ENCODE peak calls at places on chromosomes 2 and 18, in six cellular contexts. I, Q, Z, U, D and S are unnamed samples.

GRCh38 chr2:179543361-179543901 is 278.8 kb upstream of the SESTD1 start:
- DNase-seq in Q (no peak), U (no peak), Z (no peak), I (no peak), D (no peak), S (no peak)

GRCh38 chr2:112143150-112143549 is 5.0 kb downstream of the FBLN7 start:
- DNase-seq in Z (no peak), I (no peak), D (no peak), Q (no peak), U (no peak), S (no peak)

GRCh38 chr2:30379481-30379880 is 67.6 kb upstream of the LCLAT1 start:
- DNase-seq in U (no peak), I (no peak), Z (no peak), Q (no peak), D (no peak), S (no peak)

GRCh38 chr18:24022141-24022540 is 7.6 kb downstream of the TTC39C start:
- DNase-seq in D (no peak), U (no peak), I (no peak), Q (no peak), Z (no peak), S (no peak)

GRCh38 chr18:49788327-49788908 is 24.9 kb downstream of the ACAA2 start:
- DNase-seq in D (no peak), U (no peak), Q (no peak), Z (peak), I (no peak), S (no peak)

GRCh38 chr2:16223481-16224177 is 283.3 kb downstream of the MYCN start:
- DNase-seq in Z (no peak), I (no peak), D (no peak), U (no peak), Q (no peak), S (no peak)

GRCh38 chr2:14492920-14493503 is 139.5 kb upstream of the LRATD1 start:
- DNase-seq in Q (no peak), I (no peak), U (no peak), D (no peak), Z (no peak), S (no peak)

GRCh38 chr2:127386246-127386645 is 1.5 kb downstream of the MAP3K2 start:
- DNase-seq in Z (no peak), I (no peak), D (no peak), U (no peak), Q (no peak), S (no peak)

GRCh38 chr2:84741182-84741822 is 139.6 kb downstream of the TRABD2A start:
- DNase-seq in D (peak), I (no peak), U (peak), Z (peak), Q (peak), S (peak)

GRCh38 chr18:5298156-5298852 is 2.8 kb upstream of the ZBTB14 start:
- DNase-seq in I (no peak), U (no peak), Z (no peak), Q (no peak), D (no peak), S (no peak)
- TF ChIP-seq POLR2A in I (no peak), U (no peak), Z (no peak), Q (no peak), D (no peak), S (no peak)

GRCh38 chr2:135876066-135876711 is at the start of gene MCM6:
- DNase-seq in Q (peak), U (peak), Z (peak), D (peak), I (peak), S (peak)
- TF ChIP-seq POLR2A in Q (peak), U (peak), Z (peak), D (no peak), I (no peak), S (peak)

GRCh38 chr2:47310801-47311560 is 92.0 kb upstream of the MSH2 start:
- DNase-seq in Z (peak), D (no peak), U (no peak), Q (no peak), I (no peak), S (no peak)
- TF ChIP-seq POLR2A in Z (no peak), D (no peak), U (no peak), Q (no peak), I (no peak), S (no peak)

GRCh38 chr2:27587025-27587424 is 4.2 kb downstream of the ZNF512 start:
- DNase-seq in Z (no peak), U (no peak), D (no peak), I (no peak), Q (no peak), S (no peak)

GRCh38 chr2:27593240-27593639 is 10.4 kb downstream of the ZNF512 start:
- DNase-seq in Q (no peak), Z (no peak), D (no peak), U (no peak), I (no peak), S (no peak)

GRCh38 chr2:27588308-27588707 is 5.5 kb downstream of the ZNF512 start:
- DNase-seq in Q (no peak), I (no peak), D (no peak), Z (no peak), U (no peak), S (no peak)

GRCh38 chr2:27596627-27597026 is 13.8 kb downstream of the ZNF512 start:
- DNase-seq in U (no peak), Q (no peak), Z (no peak), I (no peak), D (no peak), S (no peak)

DNA sequence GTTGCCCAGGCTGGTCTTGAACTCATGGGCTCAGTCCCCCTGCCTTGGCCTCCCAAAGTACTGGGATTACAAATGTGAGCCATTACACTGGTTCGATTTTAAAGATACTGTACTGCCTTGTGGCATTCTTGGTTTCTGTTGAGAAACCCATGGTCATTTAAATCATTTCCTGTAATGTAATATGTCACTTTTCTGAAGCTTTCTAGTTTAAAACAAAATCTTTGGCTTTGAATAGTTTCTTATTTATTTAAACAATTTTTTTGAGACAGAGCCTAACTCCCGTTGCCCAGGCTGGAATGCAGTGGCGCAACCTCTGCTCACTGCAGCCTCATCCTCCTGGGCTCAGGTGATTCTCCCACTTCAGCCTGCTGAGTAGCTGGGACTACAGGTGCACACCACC is 8.9 kb downstream of the ZNF512 start:
- DNase-seq in Z (no peak), Q (no peak), D (no peak), U (no peak), I (no peak), S (no peak)
- TF ChIP-seq POLR2A in Z (no peak), Q (no peak), D (no peak), U (no peak), I (no peak), S (no peak)

GRCh38 chr18:29063346-29063745 is 886.4 kb upstream of the CDH2 start:
- DNase-seq in I (no peak), U (no peak), D (no peak), Z (no peak), Q (no peak), S (no peak)
- TF ChIP-seq POLR2A in I (no peak), U (no peak), D (no peak), Z (no peak), Q (no peak), S (no peak)

DNA sequence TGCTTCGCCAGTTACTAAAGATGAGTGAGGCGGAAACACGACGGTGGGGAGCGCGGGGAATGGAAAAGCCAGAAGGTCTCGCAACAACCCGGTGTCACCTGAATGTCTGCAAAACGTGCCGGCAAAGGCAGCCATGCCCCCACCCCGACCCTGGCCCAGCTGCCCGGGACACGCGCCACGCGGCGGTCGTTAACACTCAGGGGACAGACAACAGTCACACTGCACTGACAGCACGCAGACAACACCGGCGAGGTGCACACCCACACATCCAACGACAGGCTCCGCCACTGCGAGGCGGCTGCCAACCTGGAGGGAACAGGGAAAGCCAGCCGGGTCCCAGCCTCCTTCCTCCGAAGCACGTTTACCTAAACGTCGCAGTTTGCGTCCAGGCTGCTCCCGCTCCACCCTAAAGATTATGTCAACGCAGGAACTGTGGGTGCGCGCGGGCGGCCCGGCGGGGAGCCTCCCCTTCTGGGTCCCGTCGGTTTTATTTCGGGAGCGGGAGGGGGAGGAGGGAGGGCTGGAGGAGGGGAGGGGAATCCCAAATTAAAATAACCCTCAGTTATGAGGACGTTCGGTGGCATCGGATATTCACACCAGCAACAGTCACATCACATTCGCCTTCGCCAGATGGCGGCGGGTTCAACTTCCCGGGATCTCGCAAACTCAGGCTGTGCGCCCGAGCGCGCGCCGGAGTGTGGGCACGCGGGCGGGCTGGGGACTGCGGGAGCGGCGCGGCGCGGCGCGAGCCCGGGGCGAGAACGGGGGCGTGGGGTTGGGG is 694 bp downstream of the PTGR3 start:
- DNase-seq in U (no peak), I (no peak), Q (peak), Z (peak), D (no peak), S (peak)
- TF ChIP-seq POLR2A in U (peak), I (no peak), Q (peak), Z (peak), D (no peak), S (no peak)

GRCh38 chr18:35707674-35708073 is 126.1 kb downstream of the GALNT1 start:
- DNase-seq in Q (no peak), Z (no peak), U (no peak), I (no peak), D (no peak), S (no peak)

GRCh38 chr18:35710581-35710980 is 129.0 kb downstream of the GALNT1 start:
- DNase-seq in Z (no peak), I (no peak), U (no peak), D (no peak), Q (no peak), S (no peak)

GRCh38 chr18:35713545-35713944 is 132.0 kb downstream of the GALNT1 start:
- DNase-seq in Q (no peak), U (no peak), Z (no peak), I (no peak), D (no peak), S (no peak)

GRCh38 chr18:35714539-35714938 is 133.0 kb downstream of the GALNT1 start:
- DNase-seq in I (no peak), U (no peak), Q (no peak), D (no peak), Z (no peak), S (no peak)

GRCh38 chr18:35711227-35711626 is 129.7 kb downstream of the GALNT1 start:
- DNase-seq in U (no peak), Z (no peak), Q (no peak), I (no peak), D (no peak), S (no peak)
- TF ChIP-seq POLR2A in U (no peak), Z (no peak), Q (no peak), I (no peak), D (no peak), S (no peak)